ENCODE peak calls at places on chromosome 21, in eight cellular contexts. Y is uterus, T is GM12878, M is transverse colon, W is upper lobe of left lung, R is stomach, S is HCT116, X is right lobe of liver. N is an unnamed sample.

GRCh38 chr21:34825101-34825500 is 156.3 kb downstream of the CLIC6 start:
- DNase-seq in W (no peak), T (no peak), M (no peak), Y (no peak), X (no peak), R (no peak), S (no peak), N (no peak)

GRCh38 chr21:34886554-34887385 is 162.3 kb downstream of the RUNX1 start:
- DNase-seq in T (no peak), S (no peak), M (peak; percentile 37), R (no peak), Y (no peak), W (peak; percentile 47), X (peak; percentile 51), N (no peak)

GRCh38 chr21:39004776-39005605 is 178.3 kb downstream of the PSMG1 start:
- DNase-seq in W (peak; percentile 75), M (peak; percentile 47), X (peak; percentile 58), S (no peak), T (no peak), R (peak; percentile 35), Y (peak; percentile 64), N (no peak)

GRCh38 chr21:14541840-14542495 is 4.1 kb downstream of the SAMSN1 start:
- DNase-seq in T (no peak), X (no peak), R (no peak), W (no peak), M (no peak), S (no peak), Y (no peak), N (no peak)

GRCh38 chr21:41631564-41632461 is 123.9 kb upstream of the TMPRSS2 start:
- DNase-seq in T (no peak), S (no peak), X (no peak), M (peak; percentile 83), W (peak; percentile 76), R (peak; percentile 70), Y (no peak), N (no peak)

GRCh38 chr21:40165671-40166070 is 298.4 kb downstream of the PCP4 start:
- DNase-seq in S (no peak), W (no peak), T (no peak), X (no peak), Y (no peak), R (no peak), M (no peak), N (no peak)

GRCh38 chr21:44820851-44821250 is 3.0 kb upstream of the SUMO3 start:
- DNase-seq in X (no peak), Y (no peak), W (no peak), M (no peak), T (no peak), S (no peak), R (no peak), N (no peak)

GRCh38 chr21:42174173-42174572 is 44.8 kb upstream of the ABCG1 start:
- DNase-seq in R (peak; percentile 19), M (no peak), Y (no peak), W (no peak), T (peak; percentile 13), S (no peak), X (no peak), N (no peak)

GRCh38 chr21:42161957-42162681 is 56.8 kb upstream of the ABCG1 start:
- DNase-seq in Y (no peak), M (no peak), X (no peak), T (no peak), S (no peak), R (no peak), W (no peak), N (peak; percentile 64)

GRCh38 chr21:39484711-39485264 is 33.0 kb downstream of the SH3BGR start:
- DNase-seq in R (no peak), Y (no peak), M (no peak), T (no peak), S (no peak), X (no peak), W (no peak), N (no peak)

GRCh38 chr21:45132841-45133573 is 58.6 kb downstream of the ADARB1 start:
- DNase-seq in M (no peak), W (peak; percentile 35), X (no peak), R (no peak), S (no peak), T (no peak), Y (no peak), N (no peak)

GRCh38 chr21:14523234-14523633 is 22.9 kb downstream of the SAMSN1 start:
- DNase-seq in T (no peak), M (no peak), S (no peak), R (no peak), Y (no peak), X (no peak), W (no peak), N (no peak)

GRCh38 chr21:38861006-38861405 is 55.3 kb downstream of the ETS2 start:
- DNase-seq in T (no peak), Y (no peak), M (no peak), W (no peak), X (no peak), R (no peak), S (no peak), N (no peak)

GRCh38 chr21:43611598-43612369 is 47.5 kb downstream of the HSF2BP start:
- DNase-seq in Y (peak; percentile 64), X (peak; percentile 67), M (peak; percentile 84), T (no peak), S (peak; percentile 59), W (peak; percentile 71), R (peak; percentile 78), N (no peak)

GRCh38 chr21:27648560-27648959 is 681.7 kb upstream of the ADAMTS5 start:
- DNase-seq in W (no peak), R (no peak), T (no peak), X (no peak), M (no peak), S (no peak), Y (no peak), N (no peak)

GRCh38 chr21:44969965-44970755 is 30.3 kb downstream of the SLX9 start:
- DNase-seq in Y (no peak), X (no peak), W (peak; percentile 54), M (no peak), S (no peak), T (no peak), R (no peak), N (no peak)

GRCh38 chr21:43884012-43884860 is 19.2 kb downstream of the AGPAT3 start:
- DNase-seq in M (peak; percentile 83), Y (no peak), T (no peak), S (peak; percentile 83), R (peak; percentile 61), X (no peak), W (peak; percentile 57), N (no peak)

GRCh38 chr21:33836408-33836807 is 79.2 kb downstream of the ATP5PO start:
- DNase-seq in Y (no peak), S (no peak), M (no peak), W (no peak), X (no peak), R (no peak), T (no peak), N (no peak)

GRCh38 chr21:44914176-44914874 is 6.4 kb downstream of the ITGB2 start:
- DNase-seq in Y (no peak), X (no peak), R (peak; percentile 59), S (no peak), T (no peak), M (peak; percentile 51), W (peak; percentile 83), N (no peak)

GRCh38 chr21:43929217-43929971 is 64.4 kb downstream of the AGPAT3 start:
- DNase-seq in S (no peak), T (no peak), W (no peak), M (no peak), X (peak; percentile 78), R (peak; percentile 72), Y (no peak), N (no peak)

GRCh38 chr21:43303240-43304178 is 123.4 kb downstream of the SIK1 start:
- DNase-seq in R (no peak), X (no peak), S (no peak), W (no peak), M (no peak), T (no peak), Y (no peak), N (peak; percentile 63)

GRCh38 chr21:44353200-44353970 is at the start of gene TRPM2:
- DNase-seq in M (peak; percentile 52), Y (no peak), R (peak; percentile 40), T (no peak), W (peak; percentile 75), X (peak; percentile 90), S (no peak), N (peak; percentile 64)

GRCh38 chr21:43726686-43727570 is 8.0 kb downstream of the PDXK start:
- DNase-seq in T (no peak), Y (no peak), S (no peak), X (no peak), R (no peak), W (peak; percentile 73), M (no peak), N (no peak)

GRCh38 chr21:32524010-32524719 is 61.2 kb downstream of the TCP10L start:
- DNase-seq in M (no peak), R (no peak), W (no peak), S (no peak), Y (peak; percentile 63), X (no peak), T (no peak), N (no peak)

GRCh38 chr21:32520885-32521735 is 64.2 kb downstream of the TCP10L start:
- DNase-seq in M (peak; percentile 63), T (no peak), R (peak; percentile 54), X (peak; percentile 64), Y (peak; percentile 94), S (no peak), W (peak; percentile 64), N (peak; percentile 93)

GRCh38 chr21:32521736-32522360 is 63.5 kb downstream of the TCP10L start:
- DNase-seq in Y (no peak), R (no peak), X (no peak), S (no peak), W (no peak), T (no peak), M (no peak), N (no peak)

GRCh38 chr21:32525282-32525681 is 60.0 kb downstream of the TCP10L start:
- DNase-seq in M (no peak), T (no peak), Y (no peak), R (no peak), W (no peak), X (no peak), S (no peak), N (no peak)

GRCh38 chr21:32523463-32523862 is 61.9 kb downstream of the TCP10L start:
- DNase-seq in R (no peak), M (no peak), Y (no peak), T (no peak), X (no peak), S (no peak), W (no peak), N (no peak)
- TF ChIP-seq CTCF in R (no peak), M (no peak), Y (no peak), T (no peak), X (no peak), S (no peak), W (no peak), N (no peak)

GRCh38 chr21:37429356-37429755 is 62.8 kb downstream of the DYRK1A start:
- DNase-seq in S (no peak), W (no peak), X (no peak), Y (no peak), R (no peak), T (no peak), M (no peak), N (no peak)
- H3K9me3 ChIP-seq in S (no peaks in the 10 kb centered on the region), W (no peaks in the 10 kb centered on the region), X (no peaks in the 10 kb centered on the region), Y (no peaks in the 10 kb centered on the region), R (no peaks in the 10 kb centered on the region), T (peaks cover 4% of the 10 kb centered on the region), M (no peaks in the 10 kb centered on the region), N (no peaks in the 10 kb centered on the region)

GRCh38 chr21:46323710-46324389 is at the start of the genes C21orf58 and PCNT:
- DNase-seq in M (peak; percentile 98), Y (peak; percentile 96), S (peak; percentile 93), W (peak; percentile 97), R (peak; percentile 98), T (peak; percentile 89), X (peak; percentile 99), N (peak; percentile 98)
- TF ChIP-seq POLR2A in M (peak; percentile 20), Y (no peak), S (peak; percentile 44), W (no peak), R (no peak), T (peak; percentile 89), X (no peak), N (peak; percentile 19)

GRCh38 chr21:20443558-20444155 is 554.6 kb upstream of the NCAM2 start:
- DNase-seq in R (no peak), X (no peak), M (no peak), Y (no peak), W (no peak), S (no peak), T (no peak), N (no peak)
- TF ChIP-seq CTCF in R (peak; percentile 22), X (peak; percentile 42), M (peak; percentile 46), Y (no peak), W (no peak), S (peak; percentile 38), T (peak; percentile 27), N (no peak)